ENCODE peak calls at places on chromosomes 1 and 21, in four cellular contexts. W is K562, T is HepG2, Q is H1. B is an unnamed sample.

GRCh38 chr1:226655251-226656163 is 83.6 kb downstream of the ITPKB start:
- DNase-seq in W (no peak), T (no peak), Q (no peak), B (no peak)

GRCh38 chr1:26278303-26278702 is 1.6 kb upstream of the SH3BGRL3 start:
- DNase-seq in W (no peak), T (no peak), Q (no peak), B (no peak)

GRCh38 chr21:45114072-45114471 is 39.7 kb downstream of the ADARB1 start:
- DNase-seq in W (no peak), T (no peak), Q (no peak), B (no peak)

GRCh38 chr1:233441981-233442380 is 114.5 kb downstream of the MAP3K21 start:
- DNase-seq in W (no peak), T (no peak), Q (no peak), B (no peak)

GRCh38 chr1:229140018-229140417 is 130.9 kb upstream of the RAB4A start:
- DNase-seq in W (no peak), T (no peak), Q (no peak), B (no peak)

GRCh38 chr1:225766967-225767413 is 10.6 kb upstream of the SRP9 start:
- DNase-seq in W (peak; percentile 40), T (peak; percentile 56), Q (no peak), B (no peak)

GRCh38 chr1:6991271-6991670 is 206.0 kb downstream of the CAMTA1 start:
- DNase-seq in W (no peak), T (no peak), Q (no peak), B (peak; percentile 51)

GRCh38 chr1:89906088-89906487 is 85.3 kb downstream of the LRRC8D start:
- DNase-seq in W (no peak), T (peak; percentile 61), Q (no peak), B (no peak)

GRCh38 chr1:51559501-51559900 is 40.4 kb upstream of the EPS15 start:
- DNase-seq in W (no peak), T (no peak), Q (no peak), B (no peak)

GRCh38 chr1:26138974-26139558 is 19.8 kb upstream of the FAM110D start:
- DNase-seq in W (peak; percentile 46), T (no peak), Q (no peak), B (no peak)

GRCh38 chr1:43549921-43550597 is 19.4 kb downstream of the PTPRF start:
- DNase-seq in W (peak; percentile 90), T (no peak), Q (peak; percentile 89), B (peak; percentile 68)

GRCh38 chr1:9439074-9439761 is 100.0 kb upstream of the SLC25A33 start:
- DNase-seq in W (no peak), T (peak; percentile 80), Q (no peak), B (no peak)

GRCh38 chr1:231934797-231935196 is 308.2 kb downstream of the DISC1 start:
- DNase-seq in W (no peak), T (peak; percentile 87), Q (no peak), B (no peak)

GRCh38 chr21:24367936-24368335 is 1239.3 kb downstream of the MRPL39 start:
- DNase-seq in W (no peak), T (no peak), Q (no peak), B (no peak)

GRCh38 chr1:223796210-223796609 is 49.5 kb downstream of the TP53BP2 start:
- DNase-seq in W (no peak), T (no peak), Q (no peak), B (no peak)

GRCh38 chr1:106680922-106681321 is 375.6 kb upstream of the PRMT6 start:
- DNase-seq in W (no peak), T (no peak), Q (no peak), B (no peak)

GRCh38 chr1:2530501-2531361 is 668 bp upstream of the HES5 start:
- DNase-seq in W (no peak), T (no peak), Q (no peak), B (no peak)

GRCh38 chr1:17059391-17060128 is 5.7 kb upstream of the SDHB start:
- DNase-seq in W (peak; percentile 60), T (peak; percentile 55), Q (peak; percentile 77), B (peak; percentile 59)

GRCh38 chr1:214551052-214551435 is 358 bp downstream of the PTPN14 start:
- DNase-seq in W (no peak), T (no peak), Q (no peak), B (no peak)

GRCh38 chr1:109517337-109517736 is 7.8 kb upstream of the AMIGO1 start:
- DNase-seq in W (no peak), T (no peak), Q (no peak), B (no peak)

GRCh38 chr1:43854473-43854872 is 79.1 kb upstream of the ARTN start:
- DNase-seq in W (no peak), T (no peak), Q (no peak), B (no peak)

GRCh38 chr1:112133487-112133886 is 144.0 kb upstream of the KCND3 start:
- DNase-seq in W (no peak), T (no peak), Q (no peak), B (no peak)

GRCh38 chr1:71033136-71033535 is 14.5 kb downstream of the PTGER3 start:
- DNase-seq in W (no peak), T (no peak), Q (no peak), B (no peak)

GRCh38 chr1:201941420-201942128 is 4.8 kb downstream of the LMOD1 start:
- DNase-seq in W (peak; percentile 85), T (peak; percentile 49), Q (peak; percentile 77), B (no peak)

GRCh38 chr1:206809504-206810084 is 37.3 kb upstream of the IL10 start:
- DNase-seq in W (no peak), T (peak; percentile 10), Q (no peak), B (peak; percentile 23)

GRCh38 chr21:39141502-39141901 is 41.7 kb downstream of the PSMG1 start:
- DNase-seq in W (no peak), T (no peak), Q (no peak), B (no peak)

GRCh38 chr1:149962039-149962647 is 25.5 kb upstream of the MTMR11 start:
- DNase-seq in W (peak; percentile 68), T (peak; percentile 67), Q (no peak), B (peak; percentile 58)

GRCh38 chr1:163885510-163885909 is 563.8 kb downstream of the NUF2 start:
- DNase-seq in W (no peak), T (no peak), Q (no peak), B (no peak)

GRCh38 chr1:77925536-77925935 is 37.1 kb downstream of the NEXN start:
- DNase-seq in W (no peak), T (no peak), Q (no peak), B (no peak)

GRCh38 chr1:33169290-33170055 is 12.4 kb downstream of the TRIM62 start:
- DNase-seq in W (no peak), T (no peak), Q (no peak), B (no peak)

GRCh38 chr1:218537131-218537904 is 192.2 kb downstream of the TGFB2 start:
- DNase-seq in W (no peak), T (no peak), Q (no peak), B (no peak)

GRCh38 chr1:21865943-21866628 is 54.0 kb downstream of the LDLRAD2 start:
- DNase-seq in W (peak; percentile 73), T (peak; percentile 48), Q (peak; percentile 27), B (no peak)

GRCh38 chr1:63929106-63929478 is 155.3 kb downstream of the ROR1 start:
- DNase-seq in W (no peak), T (no peak), Q (no peak), B (no peak)

GRCh38 chr1:20399196-20399595 is 86.8 kb downstream of the CAMK2N1 start:
- DNase-seq in W (no peak), T (no peak), Q (no peak), B (no peak)

GRCh38 chr1:226609836-226610455 is 61.4 kb downstream of the STUM start:
- DNase-seq in W (no peak), T (no peak), Q (no peak), B (no peak)

GRCh38 chr1:47420547-47420946 is 4.5 kb downstream of the FOXE3 start:
- DNase-seq in W (no peak), T (no peak), Q (no peak), B (no peak)

GRCh38 chr1:47423872-47424271 is 7.8 kb downstream of the FOXE3 start:
- DNase-seq in W (no peak), T (no peak), Q (no peak), B (no peak)

GRCh38 chr1:47418681-47419272 is 2.7 kb downstream of the FOXE3 start:
- DNase-seq in W (no peak), T (no peak), Q (no peak), B (no peak)

GRCh38 chr1:47424336-47424982 is 8.4 kb downstream of the FOXE3 start:
- DNase-seq in W (peak; percentile 72), T (peak; percentile 52), Q (no peak), B (peak; percentile 63)
- TF ChIP-seq FOSL1 in W (no peak), T (no peak), Q (no peak), B (no peak)

GRCh38 chr1:30064547-30064946 is 658.8 kb downstream of the MATN1 start:
- DNase-seq in W (no peak), T (no peak), Q (no peak), B (no peak)

GRCh38 chr1:30058966-30059365 is 664.4 kb downstream of the MATN1 start:
- DNase-seq in W (no peak), T (no peak), Q (no peak), B (peak; percentile 26)

GRCh38 chr1:30063621-30064280 is 659.6 kb downstream of the MATN1 start:
- DNase-seq in W (no peak), T (no peak), Q (no peak), B (no peak)

GRCh38 chr1:30061292-30062204 is 661.8 kb downstream of the MATN1 start:
- DNase-seq in W (no peak), T (no peak), Q (no peak), B (no peak)

DNA sequence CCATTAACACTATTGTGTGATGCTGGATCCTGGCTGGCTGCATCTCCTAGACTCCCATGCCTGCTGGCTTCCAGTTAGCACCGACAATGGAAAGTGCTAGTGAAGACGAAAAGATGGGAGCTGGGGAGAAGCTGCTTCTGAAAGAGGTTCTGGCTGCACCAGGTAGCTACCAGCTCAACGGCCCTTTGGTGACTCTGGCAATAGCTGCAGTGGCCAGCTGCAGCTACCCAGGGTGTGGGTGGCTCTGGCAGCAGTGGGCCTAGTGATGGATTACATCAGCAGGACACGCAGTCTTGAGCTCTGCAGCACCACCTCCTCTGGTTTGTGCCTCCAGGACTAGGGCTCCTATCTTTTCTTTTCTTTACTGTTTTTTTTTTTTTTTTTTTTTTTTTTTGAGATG is 662.6 kb downstream of the MATN1 start:
- DNase-seq in W (no peak), T (no peak), Q (no peak), B (no peak)
- TF ChIP-seq FOSL1 in W (no peak), T (no peak), Q (no peak), B (no peak)

GRCh38 chr1:82565146-82565545 is 764.4 kb downstream of the ADGRL2 start:
- DNase-seq in W (no peak), T (no peak), Q (peak; percentile 23), B (peak; percentile 59)
- TF ChIP-seq FOSL1 in W (no peak), T (no peak), Q (no peak), B (no peak)

DNA sequence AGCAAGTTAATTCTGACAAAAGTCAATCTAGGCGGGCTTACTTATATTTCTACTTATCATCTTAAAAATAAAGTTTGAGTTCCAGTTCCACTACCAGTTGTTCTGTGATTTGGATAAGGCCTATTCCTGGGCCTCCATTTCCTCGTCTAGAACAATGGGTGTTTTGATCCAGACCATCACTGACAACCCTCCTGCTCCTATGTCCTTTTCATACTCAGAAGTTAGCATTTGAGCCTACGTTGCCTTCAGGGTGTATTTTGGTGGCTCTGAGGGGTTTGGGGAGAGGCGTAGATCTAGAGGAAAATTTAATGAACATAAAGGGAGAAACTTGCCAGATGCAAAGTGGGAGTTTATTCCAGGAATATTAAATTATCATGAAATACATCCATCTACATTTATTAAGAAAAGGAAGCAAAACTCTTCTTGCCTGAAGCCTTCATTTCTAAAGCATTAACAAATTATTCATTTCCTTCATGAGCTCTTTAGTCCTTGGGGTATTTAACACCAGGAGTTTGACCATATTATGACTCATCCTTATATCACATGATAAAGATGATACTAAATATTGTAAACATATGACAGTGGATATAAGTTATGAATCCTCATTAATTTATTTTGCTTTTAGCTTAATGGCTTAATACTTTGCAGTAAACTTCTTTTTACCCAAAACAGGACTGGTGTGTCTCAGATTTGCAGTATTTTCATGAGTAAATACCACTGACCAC is 47.2 kb upstream of the SYT14 start:
- DNase-seq in W (no peak), T (no peak), Q (no peak), B (no peak)
- TF ChIP-seq FOSL1 in W (peak; percentile 12), T (no peak), Q (no peak), B (no peak)

B was measured in HCT116.